ENCODE peak calls at places on chromosomes 4 and X, in eight cellular contexts. One of them, this sample, is unnamed.

GRCh38 chr4:128675083-128675482 is 134.4 kb upstream of the JADE1 start:
- DNase-seq in mucosa of descending colon: no peak
- DNase-seq in GM13977: peak; percentile 88
- DNase-seq in uterus: no peak
- DNase-seq in cardiac muscle cell: no peak
- DNase-seq in IMR-90: no peak
- DNase-seq in tibial artery: no peak
- DNase-seq in lung: no peak
- DNase-seq in this sample: peak; percentile 77

GRCh38 chr4:70061980-70062379 is 11.7 kb downstream of the HTN1 start:
- DNase-seq in mucosa of descending colon: no peak
- DNase-seq in GM13977: no peak
- DNase-seq in uterus: no peak
- DNase-seq in cardiac muscle cell: no peak
- DNase-seq in IMR-90: no peak
- DNase-seq in tibial artery: no peak
- DNase-seq in lung: no peak
- DNase-seq in this sample: no peak

GRCh38 chr4:54687887-54688841 is 30.4 kb downstream of the KIT start:
- DNase-seq in mucosa of descending colon: no peak
- DNase-seq in GM13977: no peak
- DNase-seq in uterus: no peak
- DNase-seq in cardiac muscle cell: no peak
- DNase-seq in IMR-90: peak; percentile 4
- DNase-seq in tibial artery: no peak
- DNase-seq in lung: no peak
- DNase-seq in this sample: no peak

GRCh38 chr4:157358439-157358838 is 137.9 kb downstream of the GRIA2 start:
- DNase-seq in mucosa of descending colon: no peak
- DNase-seq in GM13977: no peak
- DNase-seq in uterus: no peak
- DNase-seq in cardiac muscle cell: no peak
- DNase-seq in IMR-90: no peak
- DNase-seq in tibial artery: no peak
- DNase-seq in lung: no peak
- DNase-seq in this sample: no peak

GRCh38 chrX:103356023-103356798 is at the start of gene TCEAL9:
- DNase-seq in mucosa of descending colon: no peak
- DNase-seq in GM13977: no peak
- DNase-seq in uterus: peak; percentile 67
- DNase-seq in cardiac muscle cell: peak; percentile 88
- DNase-seq in IMR-90: peak; percentile 83
- DNase-seq in tibial artery: peak; percentile 54
- DNase-seq in lung: peak; percentile 52
- DNase-seq in this sample: no peak

GRCh38 chr4:8107146-8107657 is 51.4 kb downstream of the ABLIM2 start:
- DNase-seq in mucosa of descending colon: peak; percentile 35
- DNase-seq in GM13977: no peak
- DNase-seq in uterus: no peak
- DNase-seq in cardiac muscle cell: no peak
- DNase-seq in IMR-90: no peak
- DNase-seq in tibial artery: no peak
- DNase-seq in lung: no peak
- DNase-seq in this sample: no peak

GRCh38 chr4:54657556-54658313 is at the start of gene KIT:
- DNase-seq in mucosa of descending colon: peak; percentile 63
- DNase-seq in GM13977: peak; percentile 33
- DNase-seq in uterus: peak; percentile 55
- DNase-seq in cardiac muscle cell: peak; percentile 22
- DNase-seq in IMR-90: peak; percentile 32
- DNase-seq in tibial artery: no peak
- DNase-seq in lung: no peak
- DNase-seq in this sample: peak; percentile 17

GRCh38 chrX:44106864-44107263 is 133.7 kb upstream of the NDP start:
- DNase-seq in mucosa of descending colon: no peak
- DNase-seq in GM13977: no peak
- DNase-seq in uterus: no peak
- DNase-seq in cardiac muscle cell: no peak
- DNase-seq in IMR-90: no peak
- DNase-seq in tibial artery: no peak
- DNase-seq in lung: no peak
- DNase-seq in this sample: no peak

GRCh38 chrX:119189586-119189985 is 46.5 kb upstream of the PGRMC1 start:
- DNase-seq in mucosa of descending colon: no peak
- DNase-seq in GM13977: no peak
- DNase-seq in uterus: peak; percentile 48
- DNase-seq in cardiac muscle cell: peak; percentile 67
- DNase-seq in IMR-90: no peak
- DNase-seq in tibial artery: peak; percentile 51
- DNase-seq in lung: no peak
- DNase-seq in this sample: no peak

GRCh38 chr4:15376594-15376993 is 51.2 kb upstream of the C1QTNF7 start:
- DNase-seq in mucosa of descending colon: no peak
- DNase-seq in GM13977: no peak
- DNase-seq in uterus: no peak
- DNase-seq in cardiac muscle cell: no peak
- DNase-seq in IMR-90: peak; percentile 42
- DNase-seq in tibial artery: no peak
- DNase-seq in lung: no peak
- DNase-seq in this sample: no peak

GRCh38 chr4:47926667-47927258 is 12.4 kb upstream of the NFXL1 start:
- DNase-seq in mucosa of descending colon: no peak
- DNase-seq in GM13977: peak; percentile 48
- DNase-seq in uterus: peak; percentile 29
- DNase-seq in cardiac muscle cell: peak; percentile 72
- DNase-seq in IMR-90: peak; percentile 47
- DNase-seq in tibial artery: peak; percentile 30
- DNase-seq in lung: peak; percentile 49
- DNase-seq in this sample: peak; percentile 48

GRCh38 chr4:147518846-147519767 is 38.2 kb downstream of the EDNRA start:
- DNase-seq in mucosa of descending colon: no peak
- DNase-seq in GM13977: peak; percentile 51
- DNase-seq in uterus: peak; percentile 40
- DNase-seq in cardiac muscle cell: peak; percentile 86
- DNase-seq in IMR-90: peak; percentile 86
- DNase-seq in tibial artery: peak; percentile 40
- DNase-seq in lung: peak; percentile 41
- DNase-seq in this sample: peak; percentile 40

GRCh38 chrX:87299563-87300160 is 217.9 kb upstream of the KLHL4 start:
- DNase-seq in mucosa of descending colon: no peak
- DNase-seq in GM13977: peak; percentile 9
- DNase-seq in uterus: no peak
- DNase-seq in cardiac muscle cell: peak; percentile 27
- DNase-seq in IMR-90: peak; percentile 8
- DNase-seq in tibial artery: no peak
- DNase-seq in lung: no peak
- DNase-seq in this sample: peak; percentile 1

GRCh38 chr4:8709729-8710360 is 117.3 kb downstream of the CPZ start:
- DNase-seq in mucosa of descending colon: peak; percentile 33
- DNase-seq in GM13977: no peak
- DNase-seq in uterus: peak; percentile 6
- DNase-seq in cardiac muscle cell: no peak
- DNase-seq in IMR-90: no peak
- DNase-seq in tibial artery: peak; percentile 16
- DNase-seq in lung: no peak
- DNase-seq in this sample: no peak

GRCh38 chr4:128468485-128468989 is 180.9 kb upstream of the PGRMC2 start:
- DNase-seq in mucosa of descending colon: no peak
- DNase-seq in GM13977: no peak
- DNase-seq in uterus: peak; percentile 31
- DNase-seq in cardiac muscle cell: peak; percentile 98
- DNase-seq in IMR-90: peak; percentile 99
- DNase-seq in tibial artery: peak; percentile 86
- DNase-seq in lung: peak; percentile 67
- DNase-seq in this sample: no peak

GRCh38 chr4:36551697-36552214 is 270.3 kb downstream of the DTHD1 start:
- DNase-seq in mucosa of descending colon: no peak
- DNase-seq in GM13977: peak; percentile 7
- DNase-seq in uterus: no peak
- DNase-seq in cardiac muscle cell: no peak
- DNase-seq in IMR-90: no peak
- DNase-seq in tibial artery: no peak
- DNase-seq in lung: no peak
- DNase-seq in this sample: no peak

GRCh38 chrX:110125435-110125834 is 122.5 kb downstream of the TMEM164 start:
- DNase-seq in mucosa of descending colon: no peak
- DNase-seq in GM13977: no peak
- DNase-seq in uterus: no peak
- DNase-seq in cardiac muscle cell: no peak
- DNase-seq in IMR-90: peak; percentile 12
- DNase-seq in tibial artery: no peak
- DNase-seq in lung: no peak
- DNase-seq in this sample: no peak

GRCh38 chr4:110139106-110139505 is 59.3 kb downstream of the ELOVL6 start:
- DNase-seq in mucosa of descending colon: no peak
- DNase-seq in GM13977: no peak
- DNase-seq in uterus: no peak
- DNase-seq in cardiac muscle cell: no peak
- DNase-seq in IMR-90: no peak
- DNase-seq in tibial artery: no peak
- DNase-seq in lung: no peak
- DNase-seq in this sample: no peak

GRCh38 chr4:102623622-102624021 is 122.5 kb downstream of the NFKB1 start:
- DNase-seq in mucosa of descending colon: no peak
- DNase-seq in GM13977: no peak
- DNase-seq in uterus: no peak
- DNase-seq in cardiac muscle cell: peak; percentile 77
- DNase-seq in IMR-90: peak; percentile 71
- DNase-seq in tibial artery: no peak
- DNase-seq in lung: no peak
- DNase-seq in this sample: no peak
- TF ChIP-seq CTCF in mucosa of descending colon: no peak
- TF ChIP-seq CTCF in GM13977: peak; percentile 18
- TF ChIP-seq CTCF in uterus: no peak
- TF ChIP-seq CTCF in cardiac muscle cell: peak; percentile 33
- TF ChIP-seq CTCF in IMR-90: peak; percentile 47
- TF ChIP-seq CTCF in tibial artery: no peak
- TF ChIP-seq CTCF in lung: no peak
- TF ChIP-seq CTCF in this sample: no peak

GRCh38 chr4:163109967-163110366 is 56.7 kb downstream of the NAF1 start:
- DNase-seq in mucosa of descending colon: no peak
- DNase-seq in GM13977: no peak
- DNase-seq in uterus: no peak
- DNase-seq in cardiac muscle cell: no peak
- DNase-seq in IMR-90: no peak
- DNase-seq in tibial artery: no peak
- DNase-seq in lung: no peak
- DNase-seq in this sample: no peak

GRCh38 chr4:163111588-163111987 is 55.1 kb downstream of the NAF1 start:
- DNase-seq in mucosa of descending colon: no peak
- DNase-seq in GM13977: no peak
- DNase-seq in uterus: no peak
- DNase-seq in cardiac muscle cell: peak; percentile 46
- DNase-seq in IMR-90: peak; percentile 26
- DNase-seq in tibial artery: no peak
- DNase-seq in lung: no peak
- DNase-seq in this sample: no peak

GRCh38 chr4:163108614-163109013 is 58.1 kb downstream of the NAF1 start:
- DNase-seq in mucosa of descending colon: no peak
- DNase-seq in GM13977: no peak
- DNase-seq in uterus: no peak
- DNase-seq in cardiac muscle cell: no peak
- DNase-seq in IMR-90: no peak
- DNase-seq in tibial artery: no peak
- DNase-seq in lung: no peak
- DNase-seq in this sample: no peak

GRCh38 chr4:163110442-163110841 is 56.2 kb downstream of the NAF1 start:
- DNase-seq in mucosa of descending colon: no peak
- DNase-seq in GM13977: no peak
- DNase-seq in uterus: no peak
- DNase-seq in cardiac muscle cell: no peak
- DNase-seq in IMR-90: no peak
- DNase-seq in tibial artery: no peak
- DNase-seq in lung: no peak
- DNase-seq in this sample: no peak

GRCh38 chr4:163107754-163108153 is 58.9 kb downstream of the NAF1 start:
- DNase-seq in mucosa of descending colon: no peak
- DNase-seq in GM13977: peak; percentile 17
- DNase-seq in uterus: no peak
- DNase-seq in cardiac muscle cell: peak; percentile 33
- DNase-seq in IMR-90: peak; percentile 46
- DNase-seq in tibial artery: no peak
- DNase-seq in lung: no peak
- DNase-seq in this sample: no peak
- TF ChIP-seq CTCF in mucosa of descending colon: no peak
- TF ChIP-seq CTCF in GM13977: peak; percentile 49
- TF ChIP-seq CTCF in uterus: no peak
- TF ChIP-seq CTCF in cardiac muscle cell: peak; percentile 23
- TF ChIP-seq CTCF in IMR-90: peak; percentile 54
- TF ChIP-seq CTCF in tibial artery: peak; percentile 32
- TF ChIP-seq CTCF in lung: no peak
- TF ChIP-seq CTCF in this sample: peak; percentile 11

DNA sequence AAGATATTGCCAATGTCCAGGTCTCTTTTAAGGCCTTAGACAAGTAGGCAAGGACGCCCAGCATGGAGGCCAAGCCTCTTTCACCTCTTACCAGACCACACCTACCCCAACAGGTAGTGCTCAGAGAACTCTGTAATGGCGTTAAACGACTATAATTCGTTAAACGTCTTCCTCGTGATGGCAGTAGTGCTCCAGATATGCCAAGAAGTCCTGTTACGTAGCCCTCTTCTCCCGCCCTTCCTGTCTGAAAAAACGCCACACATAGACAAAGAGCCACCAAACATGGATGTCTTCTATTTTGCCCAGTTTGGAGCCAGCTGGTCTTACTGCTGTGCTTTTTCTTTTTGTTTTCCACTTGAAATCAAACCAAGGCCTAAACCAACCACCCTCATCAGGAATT is 190.7 kb downstream of the OR13H1 start:
- DNase-seq in mucosa of descending colon: no peak
- DNase-seq in GM13977: no peak
- DNase-seq in uterus: peak; percentile 73
- DNase-seq in cardiac muscle cell: no peak
- DNase-seq in IMR-90: peak; percentile 81
- DNase-seq in tibial artery: no peak
- DNase-seq in lung: peak; percentile 85
- DNase-seq in this sample: no peak
- TF ChIP-seq CTCF in mucosa of descending colon: no peak
- TF ChIP-seq CTCF in GM13977: no peak
- TF ChIP-seq CTCF in uterus: peak; percentile 16
- TF ChIP-seq CTCF in cardiac muscle cell: no peak
- TF ChIP-seq CTCF in IMR-90: peak; percentile 44
- TF ChIP-seq CTCF in tibial artery: no peak
- TF ChIP-seq CTCF in lung: peak; percentile 37
- TF ChIP-seq CTCF in this sample: no peak

DNA sequence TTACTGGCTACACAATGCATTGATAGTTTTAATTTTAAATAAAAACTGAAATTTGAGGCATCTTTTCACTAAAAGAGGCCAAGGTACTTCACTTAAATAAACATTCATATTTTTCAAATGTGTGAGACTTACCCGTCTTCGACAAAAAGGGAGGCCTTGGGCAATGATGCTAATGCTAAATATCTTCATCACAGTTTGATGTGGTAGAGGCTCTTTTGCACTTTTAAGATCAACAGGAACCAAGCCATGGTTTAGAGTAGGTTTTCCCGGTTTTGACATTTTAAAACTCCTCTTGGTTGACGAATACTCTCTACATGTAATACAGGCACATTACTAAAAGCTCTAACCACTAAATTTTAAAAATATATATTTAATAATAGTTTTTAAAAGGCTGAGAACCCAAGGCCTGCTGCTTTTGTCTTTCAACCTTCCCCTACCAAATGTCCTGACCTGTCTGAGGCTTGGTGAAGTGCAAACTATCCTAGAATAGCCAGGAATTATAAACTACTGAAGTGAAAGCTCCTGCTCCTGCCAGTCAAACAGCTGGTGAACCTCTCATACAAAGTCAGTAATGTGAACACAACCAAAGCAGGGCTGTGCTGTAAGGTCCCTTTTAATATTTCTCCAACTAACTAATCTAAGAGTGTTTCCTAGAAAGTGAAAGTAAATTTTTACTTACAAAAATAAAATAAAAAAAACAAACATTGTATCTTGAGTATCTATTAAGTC is 153.7 kb downstream of the FBXW7 start:
- DNase-seq in mucosa of descending colon: no peak
- DNase-seq in GM13977: no peak
- DNase-seq in uterus: no peak
- DNase-seq in cardiac muscle cell: peak; percentile 25
- DNase-seq in IMR-90: peak; percentile 21
- DNase-seq in tibial artery: no peak
- DNase-seq in lung: no peak
- DNase-seq in this sample: no peak
- TF ChIP-seq CTCF in mucosa of descending colon: no peak
- TF ChIP-seq CTCF in GM13977: no peak
- TF ChIP-seq CTCF in uterus: no peak
- TF ChIP-seq CTCF in cardiac muscle cell: no peak
- TF ChIP-seq CTCF in IMR-90: no peak
- TF ChIP-seq CTCF in tibial artery: no peak
- TF ChIP-seq CTCF in lung: no peak
- TF ChIP-seq CTCF in this sample: no peak

This sample was measured in GM10248.